ENCODE peak calls at places on chromosomes 2 and 18, in ten cellular contexts. P, T, Q, M, G, L, N, O, Y and W are unnamed samples.
A peak's percentile ranks its signal among the peaks of the same experiment; 100 is the strongest.

GRCh38 chr2:65278450-65279030 is 50.9 kb downstream of the ACTR2 start:
- DNase-seq in T (no peak), Y (no peak), O (no peak), N (peak; percentile 64), P (no peak), L (no peak), Q (no peak), M (peak; percentile 69), G (no peak), W (no peak)

GRCh38 chr2:221104391-221104811 is 467.7 kb downstream of the EPHA4 start:
- DNase-seq in O (no peak), G (no peak), M (peak; percentile 47), N (no peak), L (no peak), Q (no peak), P (no peak), T (peak; percentile 75), Y (no peak), W (no peak)

GRCh38 chr2:86790828-86791561 is at the start of gene CD8A:
- DNase-seq in L (no peak), M (no peak), P (peak; percentile 85), Y (no peak), G (no peak), T (no peak), N (peak; percentile 37), Q (no peak), O (peak; percentile 45), W (no peak)

GRCh38 chr2:102107741-102108070 is 34.8 kb upstream of the IL1R1 start:
- DNase-seq in N (no peak), Q (no peak), P (no peak), L (no peak), O (no peak), G (no peak), M (peak; percentile 71), T (no peak), Y (no peak), W (no peak)

GRCh38 chr2:215784371-215784783 is 229.0 kb downstream of the MREG start:
- DNase-seq in L (no peak), M (peak; percentile 89), P (no peak), O (no peak), T (no peak), N (peak; percentile 41), Q (no peak), Y (peak; percentile 58), G (peak; percentile 85), W (no peak)

GRCh38 chr2:187580462-187581124 is 26.4 kb upstream of the TFPI start:
- DNase-seq in L (no peak), G (no peak), Y (peak; percentile 58), Q (no peak), P (no peak), M (peak; percentile 87), T (no peak), N (peak; percentile 91), O (no peak), W (no peak)

GRCh38 chr18:9934274-9934673 is 20.5 kb downstream of the VAPA start:
- DNase-seq in Y (no peak), N (no peak), L (no peak), T (no peak), Q (no peak), O (no peak), P (no peak), M (no peak), G (no peak), W (no peak)

GRCh38 chr2:62660087-62660486 is 45.4 kb upstream of the EHBP1 start:
- DNase-seq in M (peak; percentile 18), T (no peak), Y (no peak), Q (no peak), P (no peak), L (no peak), N (no peak), O (no peak), G (no peak), W (no peak)

GRCh38 chr2:173545364-173545734 is 190.7 kb downstream of the CDCA7 start:
- DNase-seq in O (no peak), P (no peak), G (no peak), L (no peak), Q (no peak), M (peak; percentile 29), N (peak; percentile 12), Y (no peak), T (peak; percentile 33), W (no peak)

GRCh38 chr2:131034122-131035051 is 58.9 kb downstream of the FAM168B start:
- DNase-seq in G (no peak), L (no peak), N (peak; percentile 26), M (no peak), Y (no peak), Q (peak; percentile 23), T (no peak), O (no peak), P (no peak), W (no peak)

GRCh38 chr2:98465456-98466201 is 21.0 kb downstream of the INPP4A start:
- DNase-seq in N (peak; percentile 12), P (peak; percentile 93), L (peak; percentile 40), M (peak; percentile 67), Q (peak; percentile 64), Y (no peak), T (peak; percentile 40), O (peak; percentile 74), G (no peak), W (peak; percentile 78)

GRCh38 chr2:98910349-98911125 is 25.5 kb downstream of the CRACDL start:
- DNase-seq in G (no peak), N (no peak), M (no peak), P (peak; percentile 38), Y (no peak), T (no peak), Q (no peak), L (no peak), O (no peak), W (no peak)

GRCh38 chr2:235898766-235899165 is 269.4 kb downstream of the GBX2 start:
- DNase-seq in N (peak; percentile 2), L (no peak), T (no peak), O (no peak), Q (no peak), G (no peak), M (peak; percentile 20), P (no peak), Y (no peak), W (no peak)

GRCh38 chr2:170711196-170711773 is 3.9 kb upstream of the SP5 start:
- DNase-seq in Q (no peak), Y (no peak), P (no peak), M (no peak), O (no peak), N (no peak), L (no peak), T (no peak), G (no peak), W (no peak)

GRCh38 chr2:195651041-195651440 is 6.0 kb upstream of the SLC39A10 start:
- DNase-seq in P (no peak), M (no peak), Q (no peak), T (no peak), N (no peak), L (no peak), O (no peak), G (no peak), Y (no peak), W (no peak)

GRCh38 chr2:17674817-17675216 is 78.8 kb downstream of the SMC6 start:
- DNase-seq in O (no peak), M (no peak), Q (no peak), L (no peak), N (no peak), T (no peak), P (no peak), Y (no peak), G (no peak), W (no peak)

GRCh38 chr2:175640655-175641054 is 361.4 kb downstream of the LNPK start:
- DNase-seq in O (no peak), N (no peak), P (no peak), M (no peak), Q (no peak), L (no peak), T (no peak), G (no peak), Y (no peak), W (no peak)

GRCh38 chr2:170843656-170844055 is 27.0 kb downstream of the GAD1 start:
- DNase-seq in O (no peak), L (peak; percentile 35), Q (no peak), T (no peak), M (peak; percentile 55), P (no peak), N (peak; percentile 83), G (peak; percentile 28), Y (no peak), W (no peak)

GRCh38 chr2:141411419-141411818 is 719.4 kb downstream of the LRP1B start:
- DNase-seq in M (no peak), Y (no peak), Q (no peak), P (no peak), T (no peak), N (no peak), O (no peak), L (no peak), G (no peak), W (no peak)

GRCh38 chr18:57837917-57838548 is 34.9 kb upstream of the ATP8B1 start:
- DNase-seq in P (no peak), N (no peak), L (no peak), Q (no peak), G (no peak), T (no peak), M (peak; percentile 8), Y (no peak), O (no peak), W (no peak)

GRCh38 chr2:151042938-151043337 is 218.7 kb downstream of the RBM43 start:
- DNase-seq in M (no peak), L (no peak), Q (no peak), G (no peak), T (no peak), O (no peak), N (no peak), Y (no peak), P (no peak), W (no peak)

GRCh38 chr2:15959331-15960153 is 19.2 kb downstream of the MYCN start:
- DNase-seq in G (no peak), M (no peak), P (no peak), O (no peak), N (no peak), L (no peak), Q (no peak), Y (no peak), T (no peak), W (no peak)

GRCh38 chr2:27126252-27126710 is 2.7 kb downstream of the ABHD1 start:
- DNase-seq in Y (no peak), G (no peak), N (no peak), L (no peak), Q (no peak), M (no peak), T (no peak), O (no peak), P (no peak), W (no peak)

GRCh38 chr18:34809697-34810096 is 99.6 kb downstream of the DTNA start:
- DNase-seq in N (peak; percentile 45), Q (no peak), T (peak; percentile 67), O (no peak), Y (no peak), G (no peak), P (no peak), M (peak; percentile 32), L (no peak), W (no peak)

GRCh38 chr18:35432565-35433001 is 55.4 kb upstream of the ZNF396 start:
- DNase-seq in Q (no peak), P (no peak), Y (no peak), N (no peak), M (peak; percentile 24), L (no peak), O (no peak), T (no peak), G (peak; percentile 34), W (no peak)

GRCh38 chr2:29755829-29756228 is 165.6 kb downstream of the ALK start:
- DNase-seq in T (no peak), P (no peak), N (no peak), L (no peak), Y (no peak), Q (no peak), O (no peak), G (no peak), M (no peak), W (no peak)

GRCh38 chr2:30373881-30374302 is 73.2 kb upstream of the LCLAT1 start:
- DNase-seq in N (peak; percentile 53), L (no peak), T (no peak), Q (no peak), G (peak; percentile 41), P (no peak), Y (peak; percentile 60), O (no peak), M (peak; percentile 66), W (no peak)

GRCh38 chr18:61699397-61700090 is 193.3 kb downstream of the RNF152 start:
- DNase-seq in G (no peak), N (no peak), Q (no peak), L (peak; percentile 75), M (no peak), Y (no peak), P (no peak), O (no peak), T (no peak), W (no peak)